ENCODE peak calls at places on chromosomes 4 and X, in nine cellular contexts. W, I, E, N, V, S, B, Z and F are unnamed samples.
A peak's percentile ranks its signal among the peaks of the same experiment; 100 is the strongest.

GRCh38 chr4:164229255-164229654 is 524.7 kb upstream of the SMIM31 start:
- DNase-seq in W (no peak), I (no peak), E (no peak), N (no peak), V (no peak), S (no peak), B (no peak), Z (no peak), F (no peak)

GRCh38 chr4:3636628-3637320 is 104.6 kb upstream of the LRPAP1 start:
- DNase-seq in W (no peak), I (no peak), E (no peak), N (no peak), V (no peak), S (no peak), B (no peak), Z (no peak), F (no peak)

GRCh38 chrX:134484039-134484438 is 24.1 kb downstream of the HPRT1 start:
- DNase-seq in W (peak; percentile 33), I (peak; percentile 58), E (no peak), N (no peak), V (no peak), S (no peak), B (no peak), Z (peak; percentile 43), F (no peak)

GRCh38 chr4:116110713-116111112 is 974.7 kb downstream of the TRAM1L1 start:
- DNase-seq in W (no peak), I (no peak), E (no peak), N (no peak), V (no peak), S (no peak), B (no peak), Z (no peak), F (no peak)

GRCh38 chrX:133215747-133216146 is 2.4 kb downstream of the TFDP3 start:
- DNase-seq in W (peak; percentile 26), I (no peak), E (no peak), N (no peak), V (no peak), S (no peak), B (no peak), Z (no peak), F (no peak)

GRCh38 chr4:97215426-97215825 is 927.9 kb downstream of the STPG2 start:
- DNase-seq in W (no peak), I (no peak), E (no peak), N (no peak), V (no peak), S (no peak), B (no peak), Z (no peak), F (no peak)

GRCh38 chr4:121726642-121727268 is 30.0 kb upstream of the ANXA5 start:
- DNase-seq in W (peak; percentile 44), I (peak; percentile 76), E (no peak), N (no peak), V (no peak), S (no peak), B (no peak), Z (peak; percentile 65), F (peak; percentile 18)

GRCh38 chrX:13965531-13965930 is 64.2 kb downstream of the GEMIN8 start:
- DNase-seq in W (no peak), I (no peak), E (peak; percentile 25), N (no peak), V (no peak), S (no peak), B (no peak), Z (no peak), F (no peak)

GRCh38 chr4:25506032-25506571 is 129.0 kb downstream of the ANAPC4 start:
- DNase-seq in W (no peak), I (no peak), E (no peak), N (no peak), V (no peak), S (no peak), B (no peak), Z (no peak), F (no peak)

GRCh38 chr4:75549019-75549418 is 6.8 kb upstream of the ODAPH start:
- DNase-seq in W (no peak), I (no peak), E (no peak), N (no peak), V (no peak), S (no peak), B (no peak), Z (no peak), F (no peak)